ENCODE peak calls at places on chromosomes 11 and 22, in ten cellular contexts. One of them, this sample, is unnamed.

GRCh38 chr11:72950685-72951084 is 136.5 kb downstream of the ATG16L2 start:
- DNase-seq in stimulated activated naive CD8-positive, alpha-beta T cell treated with anti-CD3 and anti-CD28 coated beads, Interleukin-15, Interleukin-2, amounts not matched to agents 100 U/mL and 50 U/mL, for 24 hours: no peak
- DNase-seq in cardiac muscle cell: no peak
- DNase-seq in mucosa of gallbladder: no peak
- DNase-seq in head of caudate nucleus: no peak
- DNase-seq in naive thymus-derived CD8-positive, alpha-beta T cell: no peak
- DNase-seq in activated CD8-positive, alpha-beta T cell treated with anti-CD3 and anti-CD28 coated beads for 36 hours: no peak
- DNase-seq in HFFc6: no peak
- DNase-seq in activated naive CD4-positive, alpha-beta T cell: no peak
- DNase-seq in HTR-8/SVneo: no peak
- DNase-seq in this sample: no peak

GRCh38 chr22:25666308-25666707 is 75.7 kb upstream of the MYO18B start:
- DNase-seq in stimulated activated naive CD8-positive, alpha-beta T cell treated with anti-CD3 and anti-CD28 coated beads, Interleukin-15, Interleukin-2, amounts not matched to agents 100 U/mL and 50 U/mL, for 24 hours: no peak
- DNase-seq in cardiac muscle cell: peak; percentile 85
- DNase-seq in mucosa of gallbladder: peak; percentile 57
- DNase-seq in head of caudate nucleus: no peak
- DNase-seq in naive thymus-derived CD8-positive, alpha-beta T cell: no peak
- DNase-seq in activated CD8-positive, alpha-beta T cell treated with anti-CD3 and anti-CD28 coated beads for 36 hours: no peak
- DNase-seq in HFFc6: no peak
- DNase-seq in activated naive CD4-positive, alpha-beta T cell: no peak
- DNase-seq in HTR-8/SVneo: no peak
- DNase-seq in this sample: peak; percentile 55

GRCh38 chr11:83292709-83293435 is 6.7 kb upstream of the CCDC90B start:
- DNase-seq in stimulated activated naive CD8-positive, alpha-beta T cell treated with anti-CD3 and anti-CD28 coated beads, Interleukin-15, Interleukin-2, amounts not matched to agents 100 U/mL and 50 U/mL, for 24 hours: peak; percentile 27
- DNase-seq in cardiac muscle cell: peak; percentile 80
- DNase-seq in mucosa of gallbladder: peak; percentile 44
- DNase-seq in head of caudate nucleus: peak; percentile 75
- DNase-seq in naive thymus-derived CD8-positive, alpha-beta T cell: no peak
- DNase-seq in activated CD8-positive, alpha-beta T cell treated with anti-CD3 and anti-CD28 coated beads for 36 hours: peak; percentile 48
- DNase-seq in HFFc6: peak; percentile 75
- DNase-seq in activated naive CD4-positive, alpha-beta T cell: no peak
- DNase-seq in HTR-8/SVneo: peak; percentile 56
- DNase-seq in this sample: peak; percentile 76

GRCh38 chr11:30855383-30856006 is 269.3 kb upstream of the MPPED2 start:
- DNase-seq in stimulated activated naive CD8-positive, alpha-beta T cell treated with anti-CD3 and anti-CD28 coated beads, Interleukin-15, Interleukin-2, amounts not matched to agents 100 U/mL and 50 U/mL, for 24 hours: no peak
- DNase-seq in cardiac muscle cell: peak; percentile 21
- DNase-seq in mucosa of gallbladder: no peak
- DNase-seq in head of caudate nucleus: no peak
- DNase-seq in naive thymus-derived CD8-positive, alpha-beta T cell: no peak
- DNase-seq in activated CD8-positive, alpha-beta T cell treated with anti-CD3 and anti-CD28 coated beads for 36 hours: no peak
- DNase-seq in HFFc6: no peak
- DNase-seq in activated naive CD4-positive, alpha-beta T cell: no peak
- DNase-seq in HTR-8/SVneo: no peak
- DNase-seq in this sample: peak; percentile 1

GRCh38 chr11:104866815-104867214 is 31.4 kb downstream of the CASP12 start:
- DNase-seq in stimulated activated naive CD8-positive, alpha-beta T cell treated with anti-CD3 and anti-CD28 coated beads, Interleukin-15, Interleukin-2, amounts not matched to agents 100 U/mL and 50 U/mL, for 24 hours: no peak
- DNase-seq in cardiac muscle cell: no peak
- DNase-seq in mucosa of gallbladder: no peak
- DNase-seq in head of caudate nucleus: no peak
- DNase-seq in naive thymus-derived CD8-positive, alpha-beta T cell: no peak
- DNase-seq in activated CD8-positive, alpha-beta T cell treated with anti-CD3 and anti-CD28 coated beads for 36 hours: no peak
- DNase-seq in HFFc6: no peak
- DNase-seq in activated naive CD4-positive, alpha-beta T cell: no peak
- DNase-seq in HTR-8/SVneo: no peak
- DNase-seq in this sample: no peak

GRCh38 chr22:33354928-33355327 is 296.7 kb upstream of the SYN3 start:
- DNase-seq in stimulated activated naive CD8-positive, alpha-beta T cell treated with anti-CD3 and anti-CD28 coated beads, Interleukin-15, Interleukin-2, amounts not matched to agents 100 U/mL and 50 U/mL, for 24 hours: no peak
- DNase-seq in cardiac muscle cell: no peak
- DNase-seq in mucosa of gallbladder: no peak
- DNase-seq in head of caudate nucleus: no peak
- DNase-seq in naive thymus-derived CD8-positive, alpha-beta T cell: no peak
- DNase-seq in activated CD8-positive, alpha-beta T cell treated with anti-CD3 and anti-CD28 coated beads for 36 hours: no peak
- DNase-seq in HFFc6: no peak
- DNase-seq in activated naive CD4-positive, alpha-beta T cell: no peak
- DNase-seq in HTR-8/SVneo: no peak
- DNase-seq in this sample: no peak

GRCh38 chr11:78416285-78417174 is 1.1 kb downstream of the GAB2 start:
- DNase-seq in stimulated activated naive CD8-positive, alpha-beta T cell treated with anti-CD3 and anti-CD28 coated beads, Interleukin-15, Interleukin-2, amounts not matched to agents 100 U/mL and 50 U/mL, for 24 hours: peak; percentile 78
- DNase-seq in cardiac muscle cell: peak; percentile 91
- DNase-seq in mucosa of gallbladder: peak; percentile 85
- DNase-seq in head of caudate nucleus: peak; percentile 84
- DNase-seq in naive thymus-derived CD8-positive, alpha-beta T cell: peak; percentile 56
- DNase-seq in activated CD8-positive, alpha-beta T cell treated with anti-CD3 and anti-CD28 coated beads for 36 hours: peak; percentile 86
- DNase-seq in HFFc6: peak; percentile 88
- DNase-seq in activated naive CD4-positive, alpha-beta T cell: peak; percentile 31
- DNase-seq in HTR-8/SVneo: peak; percentile 73
- DNase-seq in this sample: peak; percentile 80

GRCh38 chr11:2796508-2797180 is 88.9 kb downstream of the CDKN1C start:
- DNase-seq in stimulated activated naive CD8-positive, alpha-beta T cell treated with anti-CD3 and anti-CD28 coated beads, Interleukin-15, Interleukin-2, amounts not matched to agents 100 U/mL and 50 U/mL, for 24 hours: no peak
- DNase-seq in cardiac muscle cell: no peak
- DNase-seq in mucosa of gallbladder: no peak
- DNase-seq in head of caudate nucleus: no peak
- DNase-seq in naive thymus-derived CD8-positive, alpha-beta T cell: no peak
- DNase-seq in activated CD8-positive, alpha-beta T cell treated with anti-CD3 and anti-CD28 coated beads for 36 hours: peak; percentile 0
- DNase-seq in HFFc6: no peak
- DNase-seq in activated naive CD4-positive, alpha-beta T cell: no peak
- DNase-seq in HTR-8/SVneo: no peak
- DNase-seq in this sample: no peak

GRCh38 chr22:41338614-41339212 is 37.4 kb downstream of the ZC3H7B start:
- DNase-seq in stimulated activated naive CD8-positive, alpha-beta T cell treated with anti-CD3 and anti-CD28 coated beads, Interleukin-15, Interleukin-2, amounts not matched to agents 100 U/mL and 50 U/mL, for 24 hours: no peak
- DNase-seq in cardiac muscle cell: no peak
- DNase-seq in mucosa of gallbladder: no peak
- DNase-seq in head of caudate nucleus: no peak
- DNase-seq in naive thymus-derived CD8-positive, alpha-beta T cell: no peak
- DNase-seq in activated CD8-positive, alpha-beta T cell treated with anti-CD3 and anti-CD28 coated beads for 36 hours: no peak
- DNase-seq in HFFc6: no peak
- DNase-seq in activated naive CD4-positive, alpha-beta T cell: no peak
- DNase-seq in HTR-8/SVneo: no peak
- DNase-seq in this sample: no peak

GRCh38 chr11:67416416-67417335 is 1.2 kb downstream of the CARNS1 start:
- DNase-seq in stimulated activated naive CD8-positive, alpha-beta T cell treated with anti-CD3 and anti-CD28 coated beads, Interleukin-15, Interleukin-2, amounts not matched to agents 100 U/mL and 50 U/mL, for 24 hours: peak; percentile 62
- DNase-seq in cardiac muscle cell: peak; percentile 35
- DNase-seq in mucosa of gallbladder: peak; percentile 42
- DNase-seq in head of caudate nucleus: no peak
- DNase-seq in naive thymus-derived CD8-positive, alpha-beta T cell: peak; percentile 88
- DNase-seq in activated CD8-positive, alpha-beta T cell treated with anti-CD3 and anti-CD28 coated beads for 36 hours: peak; percentile 81
- DNase-seq in HFFc6: no peak
- DNase-seq in activated naive CD4-positive, alpha-beta T cell: no peak
- DNase-seq in HTR-8/SVneo: no peak
- DNase-seq in this sample: peak; percentile 18

GRCh38 chr11:18669211-18669593 is 29.4 kb upstream of the TMEM86A start:
- DNase-seq in stimulated activated naive CD8-positive, alpha-beta T cell treated with anti-CD3 and anti-CD28 coated beads, Interleukin-15, Interleukin-2, amounts not matched to agents 100 U/mL and 50 U/mL, for 24 hours: peak; percentile 21
- DNase-seq in cardiac muscle cell: no peak
- DNase-seq in mucosa of gallbladder: peak; percentile 88
- DNase-seq in head of caudate nucleus: no peak
- DNase-seq in naive thymus-derived CD8-positive, alpha-beta T cell: no peak
- DNase-seq in activated CD8-positive, alpha-beta T cell treated with anti-CD3 and anti-CD28 coated beads for 36 hours: peak; percentile 44
- DNase-seq in HFFc6: peak; percentile 1
- DNase-seq in activated naive CD4-positive, alpha-beta T cell: no peak
- DNase-seq in HTR-8/SVneo: no peak
- DNase-seq in this sample: no peak

GRCh38 chr11:117823941-117824420 is 563 bp downstream of the FXYD2 start:
- DNase-seq in stimulated activated naive CD8-positive, alpha-beta T cell treated with anti-CD3 and anti-CD28 coated beads, Interleukin-15, Interleukin-2, amounts not matched to agents 100 U/mL and 50 U/mL, for 24 hours: peak; percentile 39
- DNase-seq in cardiac muscle cell: peak; percentile 80
- DNase-seq in mucosa of gallbladder: no peak
- DNase-seq in head of caudate nucleus: no peak
- DNase-seq in naive thymus-derived CD8-positive, alpha-beta T cell: no peak
- DNase-seq in activated CD8-positive, alpha-beta T cell treated with anti-CD3 and anti-CD28 coated beads for 36 hours: peak; percentile 60
- DNase-seq in HFFc6: no peak
- DNase-seq in activated naive CD4-positive, alpha-beta T cell: no peak
- DNase-seq in HTR-8/SVneo: no peak
- DNase-seq in this sample: peak; percentile 87

GRCh38 chr11:30346068-30346688 is 23.3 kb downstream of the ARL14EP start:
- DNase-seq in stimulated activated naive CD8-positive, alpha-beta T cell treated with anti-CD3 and anti-CD28 coated beads, Interleukin-15, Interleukin-2, amounts not matched to agents 100 U/mL and 50 U/mL, for 24 hours: no peak
- DNase-seq in cardiac muscle cell: peak; percentile 72
- DNase-seq in mucosa of gallbladder: no peak
- DNase-seq in head of caudate nucleus: no peak
- DNase-seq in naive thymus-derived CD8-positive, alpha-beta T cell: no peak
- DNase-seq in activated CD8-positive, alpha-beta T cell treated with anti-CD3 and anti-CD28 coated beads for 36 hours: no peak
- DNase-seq in HFFc6: peak; percentile 43
- DNase-seq in activated naive CD4-positive, alpha-beta T cell: no peak
- DNase-seq in HTR-8/SVneo: peak; percentile 22
- DNase-seq in this sample: peak; percentile 15

GRCh38 chr11:99246199-99246598 is 225.4 kb downstream of the CNTN5 start:
- DNase-seq in stimulated activated naive CD8-positive, alpha-beta T cell treated with anti-CD3 and anti-CD28 coated beads, Interleukin-15, Interleukin-2, amounts not matched to agents 100 U/mL and 50 U/mL, for 24 hours: no peak
- DNase-seq in cardiac muscle cell: no peak
- DNase-seq in mucosa of gallbladder: no peak
- DNase-seq in head of caudate nucleus: no peak
- DNase-seq in naive thymus-derived CD8-positive, alpha-beta T cell: no peak
- DNase-seq in activated CD8-positive, alpha-beta T cell treated with anti-CD3 and anti-CD28 coated beads for 36 hours: no peak
- DNase-seq in HFFc6: no peak
- DNase-seq in activated naive CD4-positive, alpha-beta T cell: no peak
- DNase-seq in HTR-8/SVneo: no peak
- DNase-seq in this sample: no peak

GRCh38 chr11:65859812-65860277 is 388 bp upstream of the MUS81 start:
- DNase-seq in stimulated activated naive CD8-positive, alpha-beta T cell treated with anti-CD3 and anti-CD28 coated beads, Interleukin-15, Interleukin-2, amounts not matched to agents 100 U/mL and 50 U/mL, for 24 hours: peak; percentile 62
- DNase-seq in cardiac muscle cell: no peak
- DNase-seq in mucosa of gallbladder: no peak
- DNase-seq in head of caudate nucleus: peak; percentile 39
- DNase-seq in naive thymus-derived CD8-positive, alpha-beta T cell: peak; percentile 18
- DNase-seq in activated CD8-positive, alpha-beta T cell treated with anti-CD3 and anti-CD28 coated beads for 36 hours: no peak
- DNase-seq in HFFc6: no peak
- DNase-seq in activated naive CD4-positive, alpha-beta T cell: no peak
- DNase-seq in HTR-8/SVneo: no peak
- DNase-seq in this sample: no peak

GRCh38 chr11:120068114-120068573 is 69.8 kb downstream of the TRIM29 start:
- DNase-seq in stimulated activated naive CD8-positive, alpha-beta T cell treated with anti-CD3 and anti-CD28 coated beads, Interleukin-15, Interleukin-2, amounts not matched to agents 100 U/mL and 50 U/mL, for 24 hours: no peak
- DNase-seq in cardiac muscle cell: peak; percentile 59
- DNase-seq in mucosa of gallbladder: no peak
- DNase-seq in head of caudate nucleus: no peak
- DNase-seq in naive thymus-derived CD8-positive, alpha-beta T cell: no peak
- DNase-seq in activated CD8-positive, alpha-beta T cell treated with anti-CD3 and anti-CD28 coated beads for 36 hours: peak; percentile 2
- DNase-seq in HFFc6: peak; percentile 29
- DNase-seq in activated naive CD4-positive, alpha-beta T cell: no peak
- DNase-seq in HTR-8/SVneo: peak; percentile 70
- DNase-seq in this sample: peak; percentile 53

GRCh38 chr11:12901874-12902481 is 107.1 kb upstream of the RASSF10 start:
- DNase-seq in stimulated activated naive CD8-positive, alpha-beta T cell treated with anti-CD3 and anti-CD28 coated beads, Interleukin-15, Interleukin-2, amounts not matched to agents 100 U/mL and 50 U/mL, for 24 hours: no peak
- DNase-seq in cardiac muscle cell: no peak
- DNase-seq in mucosa of gallbladder: no peak
- DNase-seq in head of caudate nucleus: no peak
- DNase-seq in naive thymus-derived CD8-positive, alpha-beta T cell: no peak
- DNase-seq in activated CD8-positive, alpha-beta T cell treated with anti-CD3 and anti-CD28 coated beads for 36 hours: no peak
- DNase-seq in HFFc6: peak; percentile 81
- DNase-seq in activated naive CD4-positive, alpha-beta T cell: no peak
- DNase-seq in HTR-8/SVneo: no peak
- DNase-seq in this sample: no peak

GRCh38 chr11:77779935-77780334 is 40.6 kb downstream of the RSF1 start:
- DNase-seq in stimulated activated naive CD8-positive, alpha-beta T cell treated with anti-CD3 and anti-CD28 coated beads, Interleukin-15, Interleukin-2, amounts not matched to agents 100 U/mL and 50 U/mL, for 24 hours: no peak
- DNase-seq in cardiac muscle cell: peak; percentile 61
- DNase-seq in mucosa of gallbladder: no peak
- DNase-seq in head of caudate nucleus: no peak
- DNase-seq in naive thymus-derived CD8-positive, alpha-beta T cell: no peak
- DNase-seq in activated CD8-positive, alpha-beta T cell treated with anti-CD3 and anti-CD28 coated beads for 36 hours: no peak
- DNase-seq in HFFc6: peak; percentile 42
- DNase-seq in activated naive CD4-positive, alpha-beta T cell: no peak
- DNase-seq in HTR-8/SVneo: peak; percentile 24
- DNase-seq in this sample: peak; percentile 44

GRCh38 chr11:69062169-69062855 is 13.6 kb downstream of the TPCN2 start:
- DNase-seq in stimulated activated naive CD8-positive, alpha-beta T cell treated with anti-CD3 and anti-CD28 coated beads, Interleukin-15, Interleukin-2, amounts not matched to agents 100 U/mL and 50 U/mL, for 24 hours: no peak
- DNase-seq in cardiac muscle cell: no peak
- DNase-seq in mucosa of gallbladder: no peak
- DNase-seq in head of caudate nucleus: no peak
- DNase-seq in naive thymus-derived CD8-positive, alpha-beta T cell: no peak
- DNase-seq in activated CD8-positive, alpha-beta T cell treated with anti-CD3 and anti-CD28 coated beads for 36 hours: no peak
- DNase-seq in HFFc6: no peak
- DNase-seq in activated naive CD4-positive, alpha-beta T cell: no peak
- DNase-seq in HTR-8/SVneo: no peak
- DNase-seq in this sample: no peak